ENCODE peak calls at places on chromosome 16, in four cellular contexts. K is K562, L is HepG2, T is GM12878. W is an unnamed sample.

GRCh38 chr16:75262800-75263127 is 11.3 kb upstream of the BCAR1 start:
- DNase-seq in K (no peak), L (no peak), T (no peak), W (no peak)

GRCh38 chr16:66054095-66054494 is 312.4 kb upstream of the CDH5 start:
- DNase-seq in K (no peak), L (no peak), T (no peak), W (no peak)

GRCh38 chr16:57994778-57995177 is 5.7 kb downstream of the ZNF319 start:
- DNase-seq in K (peak; percentile 86), L (peak; percentile 44), T (no peak), W (no peak)

GRCh38 chr16:27444015-27444414 is 42.0 kb downstream of the IL21R start:
- DNase-seq in K (no peak), L (no peak), T (no peak), W (no peak)

GRCh38 chr16:53717577-53717976 is 13.6 kb downstream of the FTO start:
- DNase-seq in K (no peak), L (no peak), T (no peak), W (no peak)

GRCh38 chr16:46950009-46950408 is 23.5 kb downstream of the DNAJA2 start:
- DNase-seq in K (no peak), L (no peak), T (no peak), W (no peak)

GRCh38 chr16:66115373-66115772 is 251.1 kb upstream of the CDH5 start:
- DNase-seq in K (peak; percentile 6), L (no peak), T (no peak), W (no peak)

GRCh38 chr16:12455287-12455798 is 348.3 kb downstream of the CPPED1 start:
- DNase-seq in K (peak; percentile 65), L (peak; percentile 53), T (no peak), W (peak; percentile 62)

GRCh38 chr16:66832661-66833305 is 2.0 kb upstream of the NAE1 start:
- DNase-seq in K (no peak), L (no peak), T (no peak), W (no peak)

GRCh38 chr16:88454315-88455057 is 1.4 kb downstream of the ZFPM1 start:
- DNase-seq in K (no peak), L (no peak), T (no peak), W (peak; percentile 60)

GRCh38 chr16:50120732-50121131 is 32.4 kb upstream of the TENT4B start:
- DNase-seq in K (no peak), L (no peak), T (no peak), W (no peak)

GRCh38 chr16:89230210-89230609 is 12.7 kb downstream of the ZNF778 start:
- DNase-seq in K (no peak), L (no peak), T (no peak), W (no peak)

DNA sequence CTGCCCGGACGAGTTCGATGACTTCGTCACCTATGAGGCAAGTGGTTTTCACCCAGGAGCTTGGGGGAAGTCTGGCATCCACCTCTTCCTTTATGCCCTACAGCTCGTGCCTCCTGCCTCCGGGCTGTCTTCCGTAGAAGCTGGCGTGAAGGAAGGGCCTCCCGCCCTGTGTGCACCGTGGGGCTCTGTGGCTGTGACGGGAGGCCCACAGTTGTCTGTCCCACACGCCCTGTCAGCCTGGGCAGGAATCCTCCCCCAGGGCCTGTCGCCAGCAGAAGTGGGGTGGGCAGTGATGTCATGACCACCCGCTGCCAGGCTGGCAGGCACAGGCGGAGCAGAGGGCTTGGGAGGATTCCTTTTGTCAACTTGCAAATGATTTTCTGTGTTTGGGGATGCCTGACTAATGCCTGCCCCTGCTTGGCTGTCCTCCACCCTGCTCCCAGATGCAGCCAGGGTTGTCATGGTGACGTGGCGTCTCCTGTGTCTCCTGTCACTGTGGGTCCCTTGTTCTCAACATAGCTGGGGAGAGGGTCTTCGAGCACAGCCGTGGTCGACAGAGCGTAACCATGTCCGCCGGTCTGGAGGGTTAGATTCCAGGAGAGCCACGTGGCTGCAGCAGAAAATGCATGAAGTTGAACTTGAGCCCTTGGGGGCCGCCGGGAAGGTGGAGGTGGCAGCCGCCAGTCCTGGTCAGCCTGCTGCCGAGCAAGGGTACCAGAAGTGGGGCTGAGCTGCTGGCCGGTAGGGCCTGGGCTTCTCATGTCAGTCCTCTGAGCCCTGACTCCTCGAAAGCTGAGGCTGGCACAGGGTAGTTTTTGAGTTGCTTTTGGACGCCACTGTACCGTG is 46.1 kb downstream of the RAB11FIP3 start:
- DNase-seq in K (no peak), L (no peak), T (no peak), W (no peak)
- TF ChIP-seq POLR2AphosphoS2 in K (no peak), L (no peak), T (no peak), W (no peak)

DNA sequence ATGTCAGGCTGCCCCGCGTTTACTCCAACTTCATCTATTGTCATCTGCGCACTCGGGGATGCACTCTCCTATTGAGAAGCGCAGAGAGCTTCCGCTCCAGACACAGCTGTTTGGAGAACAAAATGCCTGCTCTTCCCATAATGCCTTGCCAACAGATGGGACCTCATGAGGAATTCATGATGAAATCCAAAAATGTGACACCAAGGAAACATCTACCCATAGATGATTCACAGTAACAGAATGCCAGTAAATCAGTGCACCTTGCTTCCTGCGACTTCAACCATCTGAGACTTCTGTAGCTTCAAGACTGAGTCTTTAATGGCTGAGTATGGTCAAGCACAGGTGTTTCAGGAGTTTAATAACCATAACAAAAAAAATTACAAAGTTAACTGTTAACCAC is 1144.9 kb upstream of the GOT2 start:
- DNase-seq in K (no peak), L (no peak), T (no peak), W (peak; percentile 13)
- TF ChIP-seq MAX in K (no peak), L (no peak), T (no peak), W (no peak)

GRCh38 chr16:56709686-56710040 is 20.3 kb upstream of the NUP93 start:
- DNase-seq in K (no peak), L (no peak), T (no peak), W (no peak)

GRCh38 chr16:56708821-56709685 is 20.9 kb upstream of the NUP93 start:
- DNase-seq in K (no peak), L (no peak), T (no peak), W (no peak)

GRCh38 chr16:56710181-56710737 is 19.7 kb upstream of the NUP93 start:
- DNase-seq in K (no peak), L (no peak), T (no peak), W (no peak)

GRCh38 chr16:56713794-56714193 is 16.1 kb upstream of the NUP93 start:
- DNase-seq in K (no peak), L (no peak), T (no peak), W (no peak)

DNA sequence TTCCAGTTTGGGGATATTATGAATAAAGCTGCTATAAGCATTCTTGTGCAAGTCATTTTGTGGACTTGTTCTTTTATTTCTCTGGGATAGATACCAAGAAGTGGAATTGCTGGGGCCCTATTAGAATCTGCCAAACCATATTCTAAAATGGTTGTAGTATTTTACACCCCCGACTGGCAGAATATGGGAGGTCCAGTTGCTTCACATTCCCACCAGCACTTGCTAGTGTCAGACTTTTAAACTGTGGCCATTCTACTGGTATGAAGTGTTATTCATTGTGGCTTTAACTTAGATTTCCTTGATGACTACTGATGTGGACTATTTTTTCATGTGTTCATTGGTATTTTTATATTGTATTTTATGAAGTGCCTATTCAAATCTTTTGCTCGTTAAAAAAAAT is 18.1 kb upstream of the NUP93 start:
- DNase-seq in K (no peak), L (no peak), T (no peak), W (no peak)
- TF ChIP-seq POLR2AphosphoS2 in K (no peak), L (no peak), T (no peak), W (no peak)

GRCh38 chr16:69187387-69187890 is 475 bp downstream of the SNTB2 start:
- DNase-seq in K (peak; percentile 45), L (no peak), T (no peak), W (peak; percentile 43)
- TF ChIP-seq MAX in K (no peak), L (no peak), T (no peak), W (no peak)

GRCh38 chr16:14334366-14335105 is 263.4 kb downstream of the MRTFB start:
- DNase-seq in K (no peak), L (no peak), T (no peak), W (no peak)
- TF ChIP-seq POLR2AphosphoS2 in K (no peak), L (no peak), T (no peak), W (no peak)

GRCh38 chr16:3171855-3172593 is 16.0 kb upstream of the OR1F1 start:
- DNase-seq in K (peak; percentile 83), L (peak; percentile 67), T (no peak), W (peak; percentile 82)

GRCh38 chr16:3174618-3175148 is 13.3 kb upstream of the OR1F1 start:
- DNase-seq in K (no peak), L (no peak), T (no peak), W (no peak)

GRCh38 chr16:3173892-3174617 is 13.9 kb upstream of the OR1F1 start:
- DNase-seq in K (peak; percentile 87), L (peak; percentile 65), T (no peak), W (peak; percentile 76)

GRCh38 chr16:3171181-3171854 is 16.7 kb upstream of the OR1F1 start:
- DNase-seq in K (no peak), L (no peak), T (no peak), W (no peak)

DNA sequence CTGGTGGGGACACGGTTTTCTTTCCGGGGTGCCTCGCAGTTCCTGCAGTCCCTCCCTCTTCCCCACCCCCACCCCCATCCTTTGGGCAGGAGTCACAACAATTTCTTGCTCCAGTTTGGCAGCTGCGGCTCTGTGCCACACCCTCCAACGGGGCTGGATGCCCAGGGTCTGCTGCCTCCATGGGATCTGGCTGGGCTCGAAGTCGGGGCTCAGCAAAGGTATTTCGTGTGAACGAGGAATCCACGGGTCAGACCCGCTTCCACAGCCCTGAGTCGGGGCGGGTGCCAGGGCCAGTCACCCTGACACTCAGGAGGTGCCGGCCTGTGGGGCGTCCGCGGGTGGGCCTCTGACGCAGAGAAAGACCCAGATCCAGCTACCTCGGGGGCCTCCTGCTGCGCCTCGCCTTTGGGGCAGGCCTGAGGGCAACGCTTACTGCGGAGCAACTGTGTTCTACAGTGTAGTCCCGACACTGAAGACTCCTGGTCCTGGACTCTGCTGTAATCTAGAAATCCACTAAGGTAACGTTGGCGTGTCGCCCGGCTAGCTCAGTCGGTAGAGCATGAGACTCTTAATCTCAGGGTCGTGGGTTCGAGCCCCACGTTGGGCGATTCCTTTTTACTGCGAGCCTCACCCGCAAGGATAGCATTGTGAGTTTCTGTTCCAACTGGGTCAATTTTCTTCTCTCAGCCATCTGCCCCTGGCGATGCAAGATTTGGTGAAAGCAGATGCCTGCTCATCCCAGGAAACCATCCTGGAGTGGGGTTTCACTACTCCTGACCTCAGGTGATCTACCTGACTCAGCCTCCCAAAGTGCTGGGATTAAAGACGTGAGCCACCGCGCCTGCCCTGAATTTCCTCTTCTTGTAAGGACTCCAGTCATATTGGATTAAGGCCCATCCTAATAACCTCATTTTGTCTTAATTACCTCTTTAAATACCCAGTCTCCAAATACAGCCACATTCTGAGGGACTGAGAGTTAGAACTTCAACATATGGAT is 12.5 kb upstream of the OR1F1 start:
- DNase-seq in K (peak; percentile 90), L (peak; percentile 78), T (no peak), W (peak; percentile 71)
- TF ChIP-seq MAX in K (no peak), L (no peak), T (no peak), W (peak; percentile 69)

GRCh38 chr16:2398520-2398919 is 30.7 kb upstream of the CCNF start:
- DNase-seq in K (no peak), L (no peak), T (no peak), W (no peak)
- TF ChIP-seq POLR2AphosphoS2 in K (no peak), L (no peak), T (no peak), W (no peak)

GRCh38 chr16:64153718-64154117 is 968.1 kb downstream of the CDH11 start:
- DNase-seq in K (no peak), L (no peak), T (no peak), W (no peak)
- TF ChIP-seq MAX in K (no peak), L (no peak), T (no peak), W (no peak)